ENCODE peak calls at places on chromosomes 11 and 22, in five cellular contexts. J is NCI-H1436; I is foreskin keratinocyte; F is HTR-8/SVneo; K is activated CD4-positive, alpha-beta T cell treated with anti-CD3 and anti-CD28 coated beads for 36 hours. Q is an unnamed sample.
A peak's percentile ranks its signal among the peaks of the same experiment; 100 is the strongest.

GRCh38 chr11:63614136-63614664 is at the start of gene PLAAT3:
- DNase-seq in I (no peak), F (peak; percentile 41), K (peak; percentile 52), J (peak; percentile 37), Q (no peak)

GRCh38 chr11:8038393-8038792 is 42.6 kb upstream of the TUB start:
- DNase-seq in J (no peak), I (no peak), K (no peak), F (no peak), Q (no peak)

GRCh38 chr22:29315286-29316195 is at the start of gene RASL10A:
- DNase-seq in K (peak; percentile 29), J (no peak), F (no peak), I (no peak), Q (no peak)

GRCh38 chr11:12786891-12787290 is 112.7 kb downstream of the TEAD1 start:
- DNase-seq in F (no peak), J (no peak), I (no peak), K (no peak), Q (no peak)

GRCh38 chr11:35529971-35530495 is 4.6 kb upstream of the PAMR1 start:
- DNase-seq in K (no peak), F (peak; percentile 56), J (no peak), I (peak; percentile 88), Q (peak; percentile 65)

GRCh38 chr11:29125621-29126020 is 891.2 kb downstream of the KCNA4 start:
- DNase-seq in F (no peak), I (no peak), K (no peak), J (no peak), Q (no peak)

GRCh38 chr22:23245045-23245798 is 64.9 kb downstream of the BCR start:
- DNase-seq in J (no peak), F (no peak), I (no peak), K (peak; percentile 33), Q (peak; percentile 24)

GRCh38 chr11:111749646-111750045 is 16.5 kb downstream of the PPP2R1B start:
- DNase-seq in F (no peak), I (no peak), K (no peak), J (no peak), Q (no peak)

GRCh38 chr11:65215441-65216076 is 33.8 kb downstream of the CAPN1 start:
- DNase-seq in K (peak; percentile 72), J (no peak), I (no peak), F (no peak), Q (no peak)

GRCh38 chr11:67640021-67640757 is 626 bp upstream of the TBX10 start:
- DNase-seq in F (peak; percentile 75), J (no peak), K (peak; percentile 78), I (no peak), Q (peak; percentile 12)

GRCh38 chr11:32893091-32893946 is 708 bp downstream of the QSER1 start:
- DNase-seq in J (peak; percentile 44), F (peak; percentile 41), K (peak; percentile 77), I (no peak), Q (peak; percentile 48)

GRCh38 chr11:114273890-114274635 is 22.1 kb upstream of the NNMT start:
- DNase-seq in J (no peak), F (no peak), K (no peak), I (no peak), Q (no peak)

GRCh38 chr11:66172146-66172545 is 96.3 kb upstream of the RAB1B start:
- DNase-seq in J (no peak), K (peak; percentile 69), F (peak; percentile 41), I (no peak), Q (peak; percentile 23)

GRCh38 chr11:17525570-17525969 is 18.6 kb downstream of the USH1C start:
- DNase-seq in K (no peak), F (no peak), I (no peak), J (no peak), Q (no peak)

GRCh38 chr11:120337133-120337895 is 1.1 kb downstream of the ARHGEF12 start:
- DNase-seq in I (no peak), K (peak; percentile 28), F (no peak), J (no peak), Q (no peak)

GRCh38 chr22:39908737-39909136 is 7.9 kb downstream of the GRAP2 start:
- DNase-seq in J (no peak), F (no peak), K (peak; percentile 71), I (no peak), Q (peak; percentile 3)

GRCh38 chr11:110472858-110473257 is 43.1 kb downstream of the FDX1 start:
- DNase-seq in K (no peak), F (no peak), J (no peak), I (peak; percentile 20), Q (no peak)

GRCh38 chr11:312092-312816 is 1.6 kb upstream of the IFITM1 start:
- DNase-seq in J (no peak), I (no peak), K (peak; percentile 66), F (no peak), Q (no peak)

Q was measured in RWPE1.